ENCODE peak calls at places on chromosomes 6 and 20, in six cellular contexts. One of them, this sample, is unnamed.

GRCh38 chr20:5528719-5529256 is 212.0 kb upstream of the PROKR2 start:
- DNase-seq in heart right ventricle: peak; percentile 69
- DNase-seq in IMR-90: peak; percentile 87
- DNase-seq in BE2C: peak; percentile 71
- DNase-seq in CD8-positive, alpha-beta T cell: peak; percentile 56
- DNase-seq in tibial artery: peak; percentile 75
- DNase-seq in this sample: peak; percentile 64

GRCh38 chr6:56370127-56370540 is 122.8 kb upstream of the COL21A1 start:
- DNase-seq in heart right ventricle: peak; percentile 72
- DNase-seq in tibial artery: peak; percentile 86
- DNase-seq in IMR-90: no peak
- DNase-seq in CD8-positive, alpha-beta T cell: no peak
- DNase-seq in BE2C: peak; percentile 78
- DNase-seq in this sample: peak; percentile 39

GRCh38 chr20:57187068-57187634 is 79.3 kb downstream of the BMP7 start:
- DNase-seq in IMR-90: no peak
- DNase-seq in tibial artery: no peak
- DNase-seq in BE2C: no peak
- DNase-seq in heart right ventricle: no peak
- DNase-seq in CD8-positive, alpha-beta T cell: no peak
- DNase-seq in this sample: no peak

GRCh38 chr6:143441680-143442359 is 8.7 kb downstream of the ADAT2 start:
- DNase-seq in heart right ventricle: no peak
- DNase-seq in tibial artery: no peak
- DNase-seq in CD8-positive, alpha-beta T cell: no peak
- DNase-seq in IMR-90: peak; percentile 85
- DNase-seq in BE2C: no peak
- DNase-seq in this sample: no peak

GRCh38 chr6:54886932-54887584 is 40.5 kb downstream of the FAM83B start:
- DNase-seq in CD8-positive, alpha-beta T cell: no peak
- DNase-seq in heart right ventricle: no peak
- DNase-seq in BE2C: no peak
- DNase-seq in tibial artery: no peak
- DNase-seq in IMR-90: no peak
- DNase-seq in this sample: no peak

GRCh38 chr6:108598316-108598863 is 37.7 kb downstream of the FOXO3 start:
- DNase-seq in heart right ventricle: no peak
- DNase-seq in CD8-positive, alpha-beta T cell: no peak
- DNase-seq in BE2C: no peak
- DNase-seq in tibial artery: no peak
- DNase-seq in IMR-90: peak; percentile 47
- DNase-seq in this sample: peak; percentile 15

GRCh38 chr20:45336530-45337366 is 11.5 kb downstream of the SDC4 start:
- DNase-seq in heart right ventricle: no peak
- DNase-seq in CD8-positive, alpha-beta T cell: no peak
- DNase-seq in tibial artery: peak; percentile 88
- DNase-seq in IMR-90: peak; percentile 95
- DNase-seq in BE2C: no peak
- DNase-seq in this sample: peak; percentile 87

GRCh38 chr6:21907291-21907690 is 313.7 kb downstream of the SOX4 start:
- DNase-seq in heart right ventricle: no peak
- DNase-seq in BE2C: no peak
- DNase-seq in IMR-90: no peak
- DNase-seq in tibial artery: no peak
- DNase-seq in CD8-positive, alpha-beta T cell: no peak
- DNase-seq in this sample: no peak

GRCh38 chr6:38599966-38600550 is 39.7 kb downstream of the BTBD9 start:
- DNase-seq in CD8-positive, alpha-beta T cell: no peak
- DNase-seq in heart right ventricle: peak; percentile 11
- DNase-seq in IMR-90: no peak
- DNase-seq in BE2C: no peak
- DNase-seq in tibial artery: no peak
- DNase-seq in this sample: no peak

GRCh38 chr6:142685852-142686718 is 258.9 kb downstream of the HIVEP2 start:
- DNase-seq in IMR-90: no peak
- DNase-seq in CD8-positive, alpha-beta T cell: peak; percentile 10
- DNase-seq in tibial artery: no peak
- DNase-seq in heart right ventricle: no peak
- DNase-seq in BE2C: no peak
- DNase-seq in this sample: no peak

GRCh38 chr20:52497731-52498130 is 306.2 kb upstream of the ZFP64 start:
- DNase-seq in tibial artery: no peak
- DNase-seq in heart right ventricle: no peak
- DNase-seq in BE2C: no peak
- DNase-seq in CD8-positive, alpha-beta T cell: no peak
- DNase-seq in IMR-90: peak; percentile 66
- DNase-seq in this sample: no peak

GRCh38 chr6:156474507-156475120 is 302.6 kb upstream of the ARID1B start:
- DNase-seq in BE2C: no peak
- DNase-seq in IMR-90: no peak
- DNase-seq in heart right ventricle: no peak
- DNase-seq in CD8-positive, alpha-beta T cell: no peak
- DNase-seq in tibial artery: no peak
- DNase-seq in this sample: no peak

GRCh38 chr6:131764350-131764749 is 43.5 kb upstream of the ENPP1 start:
- DNase-seq in tibial artery: no peak
- DNase-seq in BE2C: no peak
- DNase-seq in CD8-positive, alpha-beta T cell: no peak
- DNase-seq in IMR-90: peak; percentile 23
- DNase-seq in heart right ventricle: no peak
- DNase-seq in this sample: no peak

GRCh38 chr6:154754152-154754551 is 20.9 kb downstream of the SCAF8 start:
- DNase-seq in BE2C: no peak
- DNase-seq in IMR-90: peak; percentile 73
- DNase-seq in heart right ventricle: no peak
- DNase-seq in CD8-positive, alpha-beta T cell: no peak
- DNase-seq in tibial artery: no peak
- DNase-seq in this sample: no peak

GRCh38 chr6:93177451-93177850 is 241.9 kb downstream of the EPHA7 start:
- DNase-seq in IMR-90: no peak
- DNase-seq in CD8-positive, alpha-beta T cell: no peak
- DNase-seq in BE2C: no peak
- DNase-seq in tibial artery: no peak
- DNase-seq in heart right ventricle: no peak
- DNase-seq in this sample: no peak

GRCh38 chr6:16179970-16180431 is 51.1 kb downstream of the MYLIP start:
- DNase-seq in heart right ventricle: no peak
- DNase-seq in IMR-90: no peak
- DNase-seq in BE2C: no peak
- DNase-seq in CD8-positive, alpha-beta T cell: peak; percentile 28
- DNase-seq in tibial artery: no peak
- DNase-seq in this sample: no peak

GRCh38 chr20:61895016-61895415 is 170.7 kb downstream of the TAF4 start:
- DNase-seq in heart right ventricle: no peak
- DNase-seq in CD8-positive, alpha-beta T cell: no peak
- DNase-seq in IMR-90: no peak
- DNase-seq in BE2C: no peak
- DNase-seq in tibial artery: no peak
- DNase-seq in this sample: peak; percentile 37

GRCh38 chr6:37868447-37868825 is 48.9 kb downstream of the ZFAND3 start:
- DNase-seq in BE2C: no peak
- DNase-seq in tibial artery: no peak
- DNase-seq in heart right ventricle: no peak
- DNase-seq in CD8-positive, alpha-beta T cell: no peak
- DNase-seq in IMR-90: peak; percentile 59
- DNase-seq in this sample: no peak

GRCh38 chr6:117138920-117139319 is 126.4 kb upstream of the VGLL2 start:
- DNase-seq in heart right ventricle: peak; percentile 66
- DNase-seq in IMR-90: no peak
- DNase-seq in BE2C: no peak
- DNase-seq in CD8-positive, alpha-beta T cell: no peak
- DNase-seq in tibial artery: no peak
- DNase-seq in this sample: no peak

GRCh38 chr6:156942266-156942665 is 165.1 kb downstream of the ARID1B start:
- DNase-seq in heart right ventricle: no peak
- DNase-seq in BE2C: no peak
- DNase-seq in CD8-positive, alpha-beta T cell: no peak
- DNase-seq in tibial artery: no peak
- DNase-seq in IMR-90: no peak
- DNase-seq in this sample: no peak

GRCh38 chr6:36309900-36310299 is 26.8 kb downstream of the BNIP5 start:
- DNase-seq in heart right ventricle: no peak
- DNase-seq in tibial artery: no peak
- DNase-seq in CD8-positive, alpha-beta T cell: no peak
- DNase-seq in IMR-90: no peak
- DNase-seq in BE2C: no peak
- DNase-seq in this sample: no peak

GRCh38 chr20:63881451-63882226 is 13.3 kb upstream of the DNAJC5 start:
- DNase-seq in tibial artery: no peak
- DNase-seq in CD8-positive, alpha-beta T cell: no peak
- DNase-seq in BE2C: no peak
- DNase-seq in heart right ventricle: no peak
- DNase-seq in IMR-90: no peak
- DNase-seq in this sample: no peak

GRCh38 chr6:53956068-53956711 is 155.1 kb upstream of the MLIP start:
- DNase-seq in heart right ventricle: peak; percentile 68
- DNase-seq in CD8-positive, alpha-beta T cell: no peak
- DNase-seq in BE2C: peak; percentile 64
- DNase-seq in tibial artery: peak; percentile 84
- DNase-seq in IMR-90: peak; percentile 70
- DNase-seq in this sample: peak; percentile 49

GRCh38 chr6:41332241-41332640 is 3.2 kb upstream of the NCR2 start:
- DNase-seq in IMR-90: no peak
- DNase-seq in CD8-positive, alpha-beta T cell: no peak
- DNase-seq in tibial artery: no peak
- DNase-seq in BE2C: no peak
- DNase-seq in heart right ventricle: no peak
- DNase-seq in this sample: no peak
- H3K4me1 ChIP-seq in IMR-90: no peaks in the 10 kb centered on the region
- H3K4me1 ChIP-seq in CD8-positive, alpha-beta T cell: peaks cover 57% of the 10 kb centered on the region
- H3K4me1 ChIP-seq in tibial artery: no peaks in the 10 kb centered on the region
- H3K4me1 ChIP-seq in BE2C: no peaks in the 10 kb centered on the region
- H3K4me1 ChIP-seq in heart right ventricle: no peaks in the 10 kb centered on the region
- H3K4me1 ChIP-seq in this sample: no peaks in the 10 kb centered on the region

DNA sequence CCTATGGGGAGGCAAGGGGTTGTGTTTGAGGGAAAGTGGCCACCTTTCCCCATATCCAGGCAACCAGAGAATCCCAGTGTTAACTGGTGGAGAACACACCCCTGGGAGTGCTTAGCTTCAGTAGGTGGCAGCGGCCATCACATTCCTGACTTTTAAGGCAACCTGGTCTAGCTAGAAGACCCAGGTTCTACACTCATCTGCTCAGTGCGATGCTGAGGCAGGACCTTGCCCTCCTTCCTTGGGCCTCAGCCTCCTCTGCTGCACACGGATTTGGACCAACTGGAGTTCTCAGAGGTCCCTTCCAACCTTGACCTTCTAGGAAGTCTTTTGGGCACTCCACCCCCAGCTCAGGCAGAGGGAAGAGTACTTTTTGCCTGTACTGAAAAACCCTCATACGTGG is 3.0 kb downstream of the CCND3 start:
- DNase-seq in heart right ventricle: no peak
- DNase-seq in IMR-90: no peak
- DNase-seq in CD8-positive, alpha-beta T cell: no peak
- DNase-seq in BE2C: no peak
- DNase-seq in tibial artery: no peak
- DNase-seq in this sample: no peak
- H3K4me3 ChIP-seq in heart right ventricle: peak overlapping the region; percentile 97
- H3K4me3 ChIP-seq in IMR-90: no peak overlapping the region
- H3K4me3 ChIP-seq in CD8-positive, alpha-beta T cell: peak overlapping the region; percentile 51
- H3K4me3 ChIP-seq in BE2C: no peak overlapping the region
- H3K4me3 ChIP-seq in tibial artery: no peak overlapping the region
- H3K4me3 ChIP-seq in this sample: no peak overlapping the region

GRCh38 chr20:32278199-32278643 is 770 bp downstream of the KIF3B start:
- DNase-seq in BE2C: no peak
- DNase-seq in heart right ventricle: no peak
- DNase-seq in tibial artery: peak; percentile 43
- DNase-seq in CD8-positive, alpha-beta T cell: no peak
- DNase-seq in IMR-90: peak; percentile 17
- DNase-seq in this sample: no peak
- H3K4me1 ChIP-seq in BE2C: peaks cover 2% of the 10 kb centered on the region
- H3K4me1 ChIP-seq in heart right ventricle: peaks cover 14% of the 10 kb centered on the region
- H3K4me1 ChIP-seq in tibial artery: peaks cover 12% of the 10 kb centered on the region
- H3K4me1 ChIP-seq in CD8-positive, alpha-beta T cell: peaks cover 20% of the 10 kb centered on the region
- H3K4me1 ChIP-seq in IMR-90: peaks cover 3% of the 10 kb centered on the region
- H3K4me1 ChIP-seq in this sample: peaks cover 13% of the 10 kb centered on the region

DNA sequence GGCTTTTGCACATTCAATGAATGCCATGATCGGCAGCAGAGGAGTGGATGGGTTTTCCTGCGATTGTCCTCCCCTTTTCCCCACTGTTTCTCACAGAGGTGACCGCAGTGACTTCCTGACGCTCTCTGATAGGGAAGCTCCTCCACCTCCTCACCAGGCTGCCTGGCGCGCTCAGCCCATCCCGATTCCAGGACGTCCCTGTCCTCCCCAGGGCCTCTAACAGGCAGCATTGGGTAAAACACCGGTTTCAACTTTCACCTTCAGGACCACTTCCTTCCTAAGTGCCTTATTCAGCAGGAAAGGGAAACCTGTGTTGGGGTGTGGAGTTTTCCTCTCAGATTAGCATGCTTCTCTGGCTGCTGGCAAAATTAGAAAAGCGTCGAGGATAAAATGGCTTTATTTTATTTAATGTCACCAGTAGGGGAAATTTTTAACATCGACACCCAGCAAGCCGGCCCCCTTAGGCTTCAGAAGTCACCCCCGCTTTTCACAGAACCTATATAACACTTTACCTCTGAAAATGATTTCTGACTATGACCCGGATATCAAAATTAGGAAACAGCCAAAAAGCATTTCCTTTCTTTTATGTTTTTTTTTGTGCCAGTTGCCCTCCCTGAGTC is 570.4 kb upstream of the GJE1 start:
- DNase-seq in BE2C: peak; percentile 31
- DNase-seq in heart right ventricle: peak; percentile 23
- DNase-seq in CD8-positive, alpha-beta T cell: no peak
- DNase-seq in IMR-90: no peak
- DNase-seq in tibial artery: peak; percentile 62
- DNase-seq in this sample: peak; percentile 19
- H3K4me3 ChIP-seq in BE2C: peak overlapping the region; percentile 65
- H3K4me3 ChIP-seq in heart right ventricle: peak overlapping the region; percentile 49
- H3K4me3 ChIP-seq in CD8-positive, alpha-beta T cell: peak overlapping the region; percentile 52
- H3K4me3 ChIP-seq in IMR-90: peak overlapping the region; percentile 4
- H3K4me3 ChIP-seq in tibial artery: peak overlapping the region; percentile 26
- H3K4me3 ChIP-seq in this sample: peak overlapping the region; percentile 59

DNA sequence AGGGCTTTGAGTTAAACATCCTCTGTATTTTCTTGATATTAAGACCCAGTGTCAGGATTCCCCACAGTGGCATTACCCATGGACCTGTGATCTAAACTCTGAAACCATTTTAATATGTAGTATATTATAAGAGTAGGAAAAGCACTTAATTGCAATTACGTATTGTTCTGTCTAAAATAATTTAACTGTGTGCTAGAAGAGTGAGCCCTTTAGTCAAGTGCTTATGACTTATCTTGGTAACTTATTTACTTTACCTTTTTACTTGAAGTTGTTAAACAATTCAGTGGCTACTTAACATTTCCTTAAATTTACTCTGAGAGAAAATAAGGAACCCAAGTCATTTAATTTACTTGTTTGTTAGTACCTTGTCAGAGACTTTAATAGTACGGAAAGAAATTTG is 173.6 kb downstream of the CDKAL1 start:
- DNase-seq in IMR-90: no peak
- DNase-seq in CD8-positive, alpha-beta T cell: no peak
- DNase-seq in tibial artery: no peak
- DNase-seq in heart right ventricle: no peak
- DNase-seq in BE2C: no peak
- DNase-seq in this sample: no peak
- H3K4me1 ChIP-seq in IMR-90: peaks cover 4% of the 10 kb centered on the region
- H3K4me1 ChIP-seq in CD8-positive, alpha-beta T cell: peaks cover 16% of the 10 kb centered on the region
- H3K4me1 ChIP-seq in tibial artery: no peaks in the 10 kb centered on the region
- H3K4me1 ChIP-seq in heart right ventricle: no peaks in the 10 kb centered on the region
- H3K4me1 ChIP-seq in BE2C: peaks cover 18% of the 10 kb centered on the region
- H3K4me1 ChIP-seq in this sample: peaks cover 11% of the 10 kb centered on the region